ENCODE peak calls at places on chromosomes 5 and 9, in ten cellular contexts. F is iris pigment epithelial cell; B is Daoy; X is activated naive CD4-positive, alpha-beta T cell treated with anti-CD3 and anti-CD28 coated beads, Interleukin-2, amount 50 U/mL, for 16 hours; W is AG08396; K is glutamatergic neuron; E is PC-9; G is stimulated activated CD8-positive, alpha-beta memory T cell treated with anti-CD3 and anti-CD28 coated beads, Interleukin-7, amount 100 ng/mL, for 48 hours; O is stimulated activated CD4-positive, alpha-beta T cell treated with anti-CD3 and anti-CD28 coated beads, TNF-alpha, amount 100 ng/mL, for 24 hours; M is activated CD8-positive, alpha-beta T cell treated with anti-CD3 and anti-CD28 coated beads for 36 hours. T is an unnamed sample.
A peak's percentile ranks its signal among the peaks of the same experiment; 100 is the strongest.

GRCh38 chr9:131393622-131394463 is at the start of gene PRRC2B:
- DNase-seq in E (peak; percentile 49), K (peak; percentile 94), G (peak; percentile 62), M (peak; percentile 84), X (peak; percentile 86), F (peak; percentile 76), W (peak; percentile 96), B (peak; percentile 95), O (peak; percentile 62), T (peak; percentile 81)

GRCh38 chr5:55904152-55904551 is 53.0 kb downstream of the IL31RA start:
- DNase-seq in B (peak; percentile 75), W (no peak), X (no peak), O (no peak), K (no peak), E (no peak), G (no peak), M (no peak), F (peak; percentile 60), T (no peak)

GRCh38 chr5:133353741-133354140 is 258.6 kb downstream of the FSTL4 start:
- DNase-seq in O (no peak), K (no peak), F (peak; percentile 14), E (no peak), M (no peak), G (no peak), X (no peak), W (no peak), B (no peak), T (no peak)

GRCh38 chr9:98101868-98102273 is 17.2 kb downstream of the TRIM14 start:
- DNase-seq in W (no peak), K (no peak), M (peak; percentile 89), B (no peak), X (peak; percentile 68), O (no peak), E (no peak), F (peak; percentile 59), G (peak; percentile 25), T (no peak)

GRCh38 chr9:114319147-114319546 is 3.8 kb upstream of the ORM1 start:
- DNase-seq in F (no peak), K (no peak), W (no peak), E (no peak), B (no peak), O (no peak), G (no peak), M (no peak), X (no peak), T (no peak)

GRCh38 chr5:96388186-96388585 is 44.9 kb downstream of the PCSK1 start:
- DNase-seq in M (no peak), B (peak; percentile 51), W (no peak), O (no peak), F (peak; percentile 29), X (no peak), E (no peak), G (no peak), K (no peak), T (no peak)

GRCh38 chr5:146630467-146630866 is 114.5 kb upstream of the GPR151 start:
- DNase-seq in B (no peak), O (no peak), F (no peak), G (no peak), W (no peak), X (no peak), K (no peak), M (no peak), E (no peak), T (no peak)

GRCh38 chr9:132192728-132193127 is 30.9 kb downstream of the NTNG2 start:
- DNase-seq in K (peak; percentile 70), E (no peak), O (no peak), M (no peak), W (no peak), F (peak; percentile 23), X (no peak), B (no peak), G (no peak), T (no peak)

GRCh38 chr9:108186996-108187395 is 668.8 kb downstream of the ACTL7B start:
- DNase-seq in X (no peak), W (peak; percentile 72), O (no peak), F (peak; percentile 22), B (no peak), E (no peak), M (no peak), K (no peak), G (no peak), T (no peak)

GRCh38 chr5:121503111-121503840 is 348.4 kb upstream of the FTMT start:
- DNase-seq in W (no peak), K (peak; percentile 25), O (no peak), B (peak; percentile 34), M (no peak), E (peak; percentile 49), F (no peak), G (no peak), X (no peak), T (peak; percentile 35)

GRCh38 chr5:66851306-66851705 is 255.1 kb downstream of the MAST4 start:
- DNase-seq in X (no peak), F (no peak), E (no peak), K (no peak), O (no peak), G (no peak), M (no peak), W (no peak), B (no peak), T (no peak)

GRCh38 chr5:139687656-139688055 is 39.5 kb downstream of the CXXC5 start:
- DNase-seq in W (no peak), O (no peak), F (no peak), M (no peak), B (no peak), X (no peak), G (no peak), E (no peak), K (no peak), T (no peak)

GRCh38 chr9:116860509-116861120 is 173.5 kb downstream of the TRIM32 start:
- DNase-seq in X (no peak), F (peak; percentile 60), W (peak; percentile 79), K (peak; percentile 82), M (peak; percentile 26), O (no peak), B (peak; percentile 73), E (peak; percentile 56), G (no peak), T (peak; percentile 85)

GRCh38 chr9:38047301-38048251 is 21.5 kb downstream of the SHB start:
- DNase-seq in E (peak; percentile 95), F (peak; percentile 92), W (peak; percentile 85), B (peak; percentile 99), K (no peak), O (no peak), G (no peak), M (no peak), X (no peak), T (peak; percentile 97)

GRCh38 chr5:90096415-90097081 is 313.0 kb downstream of the CETN3 start:
- DNase-seq in K (no peak), M (no peak), O (no peak), B (peak; percentile 91), G (no peak), F (peak; percentile 96), X (no peak), W (peak; percentile 43), E (peak; percentile 72), T (peak; percentile 4)